ENCODE peak calls at places on chromosomes 12 and 14, in six cellular contexts. T is mucosa of descending colon, A is BE2C, R is tibial nerve, Z is pancreas, N is body of pancreas. G is an unnamed sample.

GRCh38 chr12:21912318-21912717 is 28.9 kb downstream of the ABCC9 start:
- DNase-seq in A (no peak), Z (no peak), N (no peak), R (no peak), T (no peak), G (no peak)

GRCh38 chr12:50326636-50327284 is 43.4 kb upstream of the LIMA1 start:
- DNase-seq in T (peak; percentile 71), Z (peak; percentile 23), N (peak; percentile 59), A (no peak), R (no peak), G (peak; percentile 53)

GRCh38 chr14:46580941-46581671 is 70.5 kb downstream of the RPL10L start:
- DNase-seq in Z (no peak), T (peak; percentile 19), A (peak; percentile 59), R (no peak), N (peak; percentile 4), G (no peak)

GRCh38 chr12:106147956-106148355 is 9.2 kb upstream of the NUAK1 start:
- DNase-seq in N (peak; percentile 84), T (peak; percentile 36), R (no peak), Z (peak; percentile 68), A (peak; percentile 72), G (no peak)

GRCh38 chr12:90086281-90086680 is 377.6 kb upstream of the ATP2B1 start:
- DNase-seq in A (no peak), N (no peak), T (no peak), R (no peak), Z (no peak), G (no peak)

GRCh38 chr12:57632898-57633825 is at the start of gene B4GALNT1:
- DNase-seq in N (peak; percentile 48), Z (no peak), R (no peak), T (peak; percentile 48), A (peak; percentile 83), G (peak; percentile 100)

GRCh38 chr12:91483471-91483985 is 300.9 kb upstream of the DCN start:
- DNase-seq in Z (no peak), N (no peak), A (no peak), R (no peak), T (no peak), G (no peak)

GRCh38 chr14:21861153-21861552 is 187.5 kb upstream of the OR4E1 start:
- DNase-seq in A (no peak), R (no peak), Z (no peak), T (no peak), N (no peak), G (no peak)

GRCh38 chr14:105532735-105533141 is 6.4 kb downstream of the TMEM121 start:
- DNase-seq in R (no peak), Z (no peak), N (no peak), A (peak; percentile 61), T (no peak), G (no peak)

GRCh38 chr14:94571395-94571794 is 9.8 kb upstream of the SERPINA5 start:
- DNase-seq in R (no peak), N (no peak), A (no peak), Z (no peak), T (peak; percentile 9), G (no peak)

GRCh38 chr14:62602712-62603111 is 442.5 kb downstream of the KCNH5 start:
- DNase-seq in N (no peak), T (no peak), Z (no peak), A (no peak), R (no peak), G (no peak)

GRCh38 chr12:112107728-112108447 is 695 bp downstream of the NAA25 start:
- DNase-seq in N (peak; percentile 33), Z (peak; percentile 34), A (peak; percentile 68), R (no peak), T (peak; percentile 46), G (peak; percentile 46)

GRCh38 chr14:71658261-71658860 is 273.9 kb upstream of the RGS6 start:
- DNase-seq in A (no peak), R (no peak), Z (no peak), T (no peak), N (no peak), G (no peak)

GRCh38 chr12:27048822-27049752 is 26.7 kb downstream of the MED21 start:
- DNase-seq in N (no peak), T (no peak), Z (no peak), A (no peak), R (no peak), G (no peak)

GRCh38 chr12:124509300-124509675 is 58.1 kb downstream of the NCOR2 start:
- DNase-seq in N (no peak), T (no peak), A (no peak), Z (no peak), R (no peak), G (no peak)

GRCh38 chr14:85533821-85534271 is 3.9 kb downstream of the FLRT2 start:
- DNase-seq in N (peak; percentile 17), R (no peak), Z (peak; percentile 32), A (peak; percentile 6), T (no peak), G (peak; percentile 43)

GRCh38 chr12:71045781-71046180 is 112.0 kb downstream of the TSPAN8 start:
- DNase-seq in Z (no peak), R (no peak), N (peak; percentile 15), T (no peak), A (no peak), G (no peak)

GRCh38 chr12:46292754-46293402 is 24.0 kb upstream of the SLC38A1 start:
- DNase-seq in A (no peak), T (no peak), Z (no peak), R (no peak), N (no peak), G (no peak)

GRCh38 chr14:90054803-90055202 is 7.0 kb upstream of the KCNK13 start:
- DNase-seq in R (no peak), Z (no peak), T (no peak), A (no peak), N (no peak), G (no peak)

GRCh38 chr12:121217761-121218160 is 7.8 kb downstream of the P2RX4 start:
- DNase-seq in T (peak; percentile 65), Z (peak; percentile 79), A (peak; percentile 41), N (peak; percentile 79), R (no peak), G (no peak)

GRCh38 chr14:88929656-88930436 is 105.4 kb downstream of the TTC8 start:
- DNase-seq in T (no peak), Z (no peak), A (no peak), R (no peak), N (no peak), G (no peak)

GRCh38 chr14:100545359-100545758 is 41.9 kb downstream of the BEGAIN start:
- DNase-seq in T (peak; percentile 39), Z (no peak), N (no peak), R (no peak), A (no peak), G (no peak)
- H3K36me3 ChIP-seq in T (no peaks in the 10 kb centered on the region), Z (no peaks in the 10 kb centered on the region), N (no peaks in the 10 kb centered on the region), R (no peaks in the 10 kb centered on the region), A (peaks cover 27% of the 10 kb centered on the region), G (no peaks in the 10 kb centered on the region)

DNA sequence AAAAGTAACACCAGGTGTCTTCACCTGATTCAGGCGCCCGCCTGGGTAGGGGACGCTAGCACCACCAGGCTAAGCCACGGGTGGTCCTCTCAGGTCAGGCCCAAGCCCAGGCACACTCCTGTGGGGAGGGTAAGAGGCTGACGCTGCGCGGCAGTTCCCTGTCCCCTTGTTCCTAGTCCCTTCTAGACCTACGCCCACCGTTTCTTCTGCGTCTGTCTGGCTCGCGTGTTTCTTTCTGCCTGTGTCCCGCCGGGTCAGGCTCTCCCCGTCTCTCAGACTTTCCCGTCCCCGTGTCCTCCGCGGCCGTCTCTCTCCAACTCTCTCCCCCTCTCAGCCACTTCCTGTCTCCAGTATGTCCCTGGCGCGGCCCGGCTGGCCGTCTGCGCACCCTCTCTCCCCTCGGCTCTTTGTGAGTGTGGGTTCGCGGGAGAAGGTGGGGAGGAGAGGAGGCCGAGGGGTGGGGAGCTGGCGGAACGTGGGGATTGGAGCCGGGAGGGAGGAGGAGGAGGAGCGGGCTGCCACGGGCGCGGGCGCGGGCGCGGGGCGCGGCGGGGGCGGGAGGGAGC is 3.1 kb upstream of the TNS2 start:
- DNase-seq in N (peak; percentile 93), T (peak; percentile 79), R (peak; percentile 89), Z (peak; percentile 87), A (peak; percentile 72), G (peak; percentile 90)
- H3K4me1 ChIP-seq in N (peaks cover 74% of the 10 kb centered on the region), T (peaks cover 46% of the 10 kb centered on the region), R (no peaks in the 10 kb centered on the region), Z (peaks cover 46% of the 10 kb centered on the region), A (peaks cover 28% of the 10 kb centered on the region), G (peaks cover 60% of the 10 kb centered on the region)

GRCh38 chr14:101980251-101980650 is 15.9 kb downstream of the DYNC1H1 start:
- DNase-seq in N (no peak), Z (no peak), R (no peak), A (no peak), T (no peak), G (no peak)

GRCh38 chr14:101977311-101978071 is 13.1 kb downstream of the DYNC1H1 start:
- DNase-seq in Z (no peak), T (no peak), R (no peak), A (no peak), N (no peak), G (no peak)

GRCh38 chr14:101982621-101983020 is 18.2 kb downstream of the DYNC1H1 start:
- DNase-seq in Z (no peak), R (no peak), A (no peak), T (no peak), N (no peak), G (no peak)

GRCh38 chr14:101979666-101980065 is 15.3 kb downstream of the DYNC1H1 start:
- DNase-seq in R (no peak), N (no peak), T (no peak), Z (no peak), A (no peak), G (no peak)

DNA sequence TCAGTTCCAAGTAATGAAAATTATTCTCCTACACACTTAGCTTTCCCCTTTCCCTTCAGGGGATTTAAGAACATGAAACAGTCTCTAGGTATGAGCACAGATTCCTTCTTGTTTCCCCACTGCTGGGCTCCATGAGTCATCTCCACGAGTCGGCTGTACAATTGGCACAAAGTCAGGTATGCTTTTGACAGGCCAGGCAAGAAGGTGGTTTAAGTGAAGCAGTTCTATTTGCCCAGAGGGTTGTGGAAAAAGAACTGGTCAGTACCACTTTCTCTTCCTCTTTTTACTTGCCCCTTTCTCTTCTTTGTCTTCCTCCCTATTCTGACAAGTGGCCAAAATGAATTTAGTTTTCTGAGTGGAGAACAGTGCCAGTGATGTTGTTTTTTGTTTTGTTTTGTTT is 16.3 kb downstream of the DYNC1H1 start:
- DNase-seq in R (no peak), T (no peak), A (no peak), Z (peak; percentile 59), N (peak; percentile 81), G (peak; percentile 76)
- H3K36me3 ChIP-seq in R (peaks cover 16% of the 10 kb centered on the region), T (peaks cover 2% of the 10 kb centered on the region), A (peaks cover 90% of the 10 kb centered on the region), Z (peaks cover 53% of the 10 kb centered on the region), N (peaks cover 27% of the 10 kb centered on the region), G (peaks cover 89% of the 10 kb centered on the region)

GRCh38 chr12:83758889-83759631 is 1072.4 kb downstream of the TMTC2 start:
- DNase-seq in N (no peak), A (no peak), T (no peak), R (no peak), Z (no peak), G (no peak)
- H3K4me1 ChIP-seq in N (no peaks in the 10 kb centered on the region), A (no peaks in the 10 kb centered on the region), T (no peaks in the 10 kb centered on the region), R (no peaks in the 10 kb centered on the region), Z (no peaks in the 10 kb centered on the region), G (no peaks in the 10 kb centered on the region)

G was measured in SJSA1.